ENCODE peak calls at places on chromosomes 1 and 21, in ten cellular contexts. Y is fibroblast of lung; E is COR-L47; Q is CD8-positive, alpha-beta T cell; X is Calu3; G is caudate nucleus; A is left ventricle myocardium inferior; W is GM12878; H is GM23248; B is activated CD4-positive, CD25-positive, alpha-beta regulatory T cell treated with anti-CD3 and anti-CD28 coated beads, Interleukin-2, amount 50 U/mL, for 16 hours. S is an unnamed sample.

GRCh38 chr1:215878128-215878527 is 311.0 kb downstream of the KCTD3 start:
- DNase-seq in Y (peak), E (no peak), Q (no peak), X (no peak), G (no peak), A (no peak), W (no peak), H (peak), B (no peak), S (no peak)

GRCh38 chr1:53107570-53108322 is 34.7 kb downstream of the SLC1A7 start:
- DNase-seq in Y (peak), E (no peak), Q (no peak), X (no peak), G (no peak), A (no peak), W (no peak), H (peak), B (no peak), S (peak)

GRCh38 chr1:38088366-38088765 is 41.8 kb upstream of the POU3F1 start:
- DNase-seq in Y (no peak), E (peak), Q (no peak), X (no peak), G (no peak), A (no peak), W (no peak), H (no peak), B (no peak), S (no peak)

GRCh38 chr1:151828931-151829330 is 2.7 kb downstream of the RORC start:
- DNase-seq in Y (peak), E (no peak), Q (no peak), X (no peak), G (no peak), A (no peak), W (no peak), H (peak), B (no peak), S (peak)

GRCh38 chr1:89894210-89894668 is 73.4 kb downstream of the LRRC8D start:
- DNase-seq in Y (peak), E (no peak), Q (no peak), X (no peak), G (no peak), A (no peak), W (no peak), H (peak), B (no peak), S (peak)

GRCh38 chr1:5988596-5989285 is 3.5 kb downstream of the NPHP4 start:
- DNase-seq in Y (no peak), E (no peak), Q (no peak), X (no peak), G (no peak), A (no peak), W (no peak), H (no peak), B (no peak), S (no peak)

GRCh38 chr1:2555634-2556276 is 416 bp upstream of the TNFRSF14 start:
- DNase-seq in Y (no peak), E (peak), Q (peak), X (peak), G (no peak), A (peak), W (no peak), H (peak), B (peak), S (no peak)

GRCh38 chr1:107512836-107513235 is 372.0 kb downstream of the NTNG1 start:
- DNase-seq in Y (no peak), E (no peak), Q (no peak), X (no peak), G (no peak), A (no peak), W (no peak), H (no peak), B (no peak), S (no peak)

GRCh38 chr1:2304921-2305681 is 77.0 kb downstream of the SKI start:
- DNase-seq in Y (peak), E (no peak), Q (no peak), X (no peak), G (no peak), A (no peak), W (no peak), H (no peak), B (no peak), S (no peak)

GRCh38 chr21:21199342-21200102 is 201.3 kb downstream of the NCAM2 start:
- DNase-seq in Y (no peak), E (no peak), Q (no peak), X (no peak), G (no peak), A (no peak), W (no peak), H (peak), B (no peak), S (no peak)

S was measured in MG63.